ENCODE peak calls at places on chromosomes 4 and X, in eight cellular contexts. One of them, this sample, is unnamed. For H3K36me3, the result is how much of the 10 kb centered on the place peaks cover.

GRCh38 chr4:60485279-60485678 is 714.8 kb upstream of the ADGRL3 start:
- DNase-seq in pancreas: no peak
- DNase-seq in heart left ventricle: no peak
- DNase-seq in prostate gland: no peak
- DNase-seq in adrenal gland: no peak
- DNase-seq in neural progenitor cell: no peak
- DNase-seq in thoracic aorta: no peak
- DNase-seq in colonic mucosa: no peak
- DNase-seq in this sample: no peak

GRCh38 chrX:11239230-11239629 is 54.0 kb upstream of the AMELX start:
- DNase-seq in pancreas: no peak
- DNase-seq in heart left ventricle: no peak
- DNase-seq in prostate gland: peak
- DNase-seq in adrenal gland: no peak
- DNase-seq in neural progenitor cell: no peak
- DNase-seq in thoracic aorta: no peak
- DNase-seq in colonic mucosa: peak
- DNase-seq in this sample: no peak

GRCh38 chr4:8332891-8333331 is 63.4 kb downstream of the HTRA3 start:
- DNase-seq in pancreas: no peak
- DNase-seq in heart left ventricle: no peak
- DNase-seq in prostate gland: peak
- DNase-seq in adrenal gland: no peak
- DNase-seq in neural progenitor cell: no peak
- DNase-seq in thoracic aorta: no peak
- DNase-seq in colonic mucosa: no peak
- DNase-seq in this sample: peak

GRCh38 chrX:16466640-16467432 is 183.1 kb upstream of the S100G start:
- DNase-seq in pancreas: no peak
- DNase-seq in heart left ventricle: no peak
- DNase-seq in prostate gland: no peak
- DNase-seq in adrenal gland: no peak
- DNase-seq in neural progenitor cell: no peak
- DNase-seq in thoracic aorta: no peak
- DNase-seq in colonic mucosa: no peak
- DNase-seq in this sample: no peak

GRCh38 chr4:144645621-144646522 is at the start of gene HHIP:
- DNase-seq in pancreas: peak
- DNase-seq in heart left ventricle: peak
- DNase-seq in prostate gland: no peak
- DNase-seq in adrenal gland: peak
- DNase-seq in neural progenitor cell: peak
- DNase-seq in thoracic aorta: no peak
- DNase-seq in colonic mucosa: peak
- DNase-seq in this sample: peak

GRCh38 chr4:147865926-147866325 is 134.0 kb downstream of the ARHGAP10 start:
- DNase-seq in pancreas: no peak
- DNase-seq in heart left ventricle: no peak
- DNase-seq in prostate gland: no peak
- DNase-seq in adrenal gland: no peak
- DNase-seq in neural progenitor cell: no peak
- DNase-seq in thoracic aorta: no peak
- DNase-seq in colonic mucosa: no peak
- DNase-seq in this sample: no peak

GRCh38 chr4:154004859-154005520 is 216.1 kb upstream of the SFRP2 start:
- DNase-seq in pancreas: no peak
- DNase-seq in heart left ventricle: no peak
- DNase-seq in prostate gland: no peak
- DNase-seq in adrenal gland: no peak
- DNase-seq in neural progenitor cell: no peak
- DNase-seq in thoracic aorta: no peak
- DNase-seq in colonic mucosa: no peak
- DNase-seq in this sample: no peak

GRCh38 chr4:119093042-119093827 is 42.4 kb upstream of the MYOZ2 start:
- DNase-seq in pancreas: no peak
- DNase-seq in heart left ventricle: no peak
- DNase-seq in prostate gland: no peak
- DNase-seq in adrenal gland: no peak
- DNase-seq in neural progenitor cell: no peak
- DNase-seq in thoracic aorta: no peak
- DNase-seq in colonic mucosa: peak
- DNase-seq in this sample: no peak

GRCh38 chr4:26264109-26264508 is 56.7 kb upstream of the RBPJ start:
- DNase-seq in pancreas: no peak
- DNase-seq in heart left ventricle: no peak
- DNase-seq in prostate gland: no peak
- DNase-seq in adrenal gland: no peak
- DNase-seq in neural progenitor cell: no peak
- DNase-seq in thoracic aorta: no peak
- DNase-seq in colonic mucosa: no peak
- DNase-seq in this sample: no peak

GRCh38 chr4:126568652-126569580 is 1063.8 kb upstream of the INTU start:
- DNase-seq in pancreas: no peak
- DNase-seq in heart left ventricle: no peak
- DNase-seq in prostate gland: no peak
- DNase-seq in adrenal gland: no peak
- DNase-seq in neural progenitor cell: no peak
- DNase-seq in thoracic aorta: no peak
- DNase-seq in colonic mucosa: no peak
- DNase-seq in this sample: peak

GRCh38 chrX:40154229-40154852 is 56.6 kb upstream of the BCOR start:
- DNase-seq in pancreas: no peak
- DNase-seq in heart left ventricle: peak
- DNase-seq in prostate gland: no peak
- DNase-seq in adrenal gland: peak
- DNase-seq in neural progenitor cell: peak
- DNase-seq in thoracic aorta: no peak
- DNase-seq in colonic mucosa: peak
- DNase-seq in this sample: peak

GRCh38 chrX:17706676-17707075 is 30.6 kb upstream of the SCML1 start:
- DNase-seq in pancreas: no peak
- DNase-seq in heart left ventricle: no peak
- DNase-seq in prostate gland: no peak
- DNase-seq in adrenal gland: no peak
- DNase-seq in neural progenitor cell: no peak
- DNase-seq in thoracic aorta: no peak
- DNase-seq in colonic mucosa: no peak
- DNase-seq in this sample: no peak

GRCh38 chr4:83113429-83113786 is 1.1 kb downstream of the PLAC8 start:
- DNase-seq in pancreas: no peak
- DNase-seq in heart left ventricle: no peak
- DNase-seq in prostate gland: no peak
- DNase-seq in adrenal gland: no peak
- DNase-seq in neural progenitor cell: no peak
- DNase-seq in thoracic aorta: no peak
- DNase-seq in colonic mucosa: no peak
- DNase-seq in this sample: no peak

GRCh38 chr4:60463846-60464502 is 736.2 kb upstream of the ADGRL3 start:
- DNase-seq in pancreas: no peak
- DNase-seq in heart left ventricle: no peak
- DNase-seq in prostate gland: no peak
- DNase-seq in adrenal gland: no peak
- DNase-seq in neural progenitor cell: peak
- DNase-seq in thoracic aorta: no peak
- DNase-seq in colonic mucosa: no peak
- DNase-seq in this sample: no peak

GRCh38 chr4:15742637-15743036 is 35.5 kb upstream of the CD38 start:
- DNase-seq in pancreas: no peak
- DNase-seq in heart left ventricle: no peak
- DNase-seq in prostate gland: no peak
- DNase-seq in adrenal gland: no peak
- DNase-seq in neural progenitor cell: no peak
- DNase-seq in thoracic aorta: no peak
- DNase-seq in colonic mucosa: no peak
- DNase-seq in this sample: no peak

GRCh38 chr4:163492951-163493504 is 1.5 kb upstream of the TMA16 start:
- DNase-seq in pancreas: no peak
- DNase-seq in heart left ventricle: no peak
- DNase-seq in prostate gland: no peak
- DNase-seq in adrenal gland: no peak
- DNase-seq in neural progenitor cell: no peak
- DNase-seq in thoracic aorta: no peak
- DNase-seq in colonic mucosa: no peak
- DNase-seq in this sample: no peak

GRCh38 chr4:40763228-40763716 is 13.5 kb downstream of the NSUN7 start:
- DNase-seq in pancreas: no peak
- DNase-seq in heart left ventricle: no peak
- DNase-seq in prostate gland: no peak
- DNase-seq in adrenal gland: no peak
- DNase-seq in neural progenitor cell: no peak
- DNase-seq in thoracic aorta: no peak
- DNase-seq in colonic mucosa: no peak
- DNase-seq in this sample: no peak

GRCh38 chrX:129957241-129958099 is 25.0 kb upstream of the BCORL1 start:
- DNase-seq in pancreas: peak
- DNase-seq in heart left ventricle: peak
- DNase-seq in prostate gland: no peak
- DNase-seq in adrenal gland: peak
- DNase-seq in neural progenitor cell: peak
- DNase-seq in thoracic aorta: no peak
- DNase-seq in colonic mucosa: peak
- DNase-seq in this sample: peak

GRCh38 chr4:30714408-30715031 is 5.6 kb upstream of the PCDH7 start:
- DNase-seq in pancreas: no peak
- DNase-seq in heart left ventricle: no peak
- DNase-seq in prostate gland: no peak
- DNase-seq in adrenal gland: peak
- DNase-seq in neural progenitor cell: peak
- DNase-seq in thoracic aorta: no peak
- DNase-seq in colonic mucosa: peak
- DNase-seq in this sample: peak

DNA sequence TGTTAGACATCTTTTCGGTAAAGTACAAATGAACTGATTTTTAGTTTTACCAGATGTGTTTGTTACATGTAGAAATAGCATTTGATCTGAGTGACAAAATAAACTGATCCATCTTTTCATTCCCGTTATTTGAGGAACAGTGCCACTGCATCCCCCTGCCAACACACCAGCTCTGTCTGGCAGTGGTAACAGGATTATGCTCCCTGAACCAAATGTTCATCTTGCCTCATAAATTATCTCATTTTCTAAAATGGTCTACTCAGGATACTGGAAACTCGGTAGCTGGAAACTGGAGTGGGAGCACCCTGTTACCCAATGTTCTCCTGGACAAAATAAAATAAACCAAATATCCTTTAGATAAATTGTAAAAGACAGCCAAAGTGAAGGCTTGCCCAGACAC is 171.6 kb downstream of the FAT4 start:
- DNase-seq in pancreas: no peak
- DNase-seq in heart left ventricle: no peak
- DNase-seq in prostate gland: no peak
- DNase-seq in adrenal gland: no peak
- DNase-seq in neural progenitor cell: no peak
- DNase-seq in thoracic aorta: no peak
- DNase-seq in colonic mucosa: no peak
- DNase-seq in this sample: no peak
- H3K36me3 ChIP-seq in pancreas: under half
- H3K36me3 ChIP-seq in heart left ventricle: half or more
- H3K36me3 ChIP-seq in prostate gland: under half
- H3K36me3 ChIP-seq in adrenal gland: under half
- H3K36me3 ChIP-seq in neural progenitor cell: under half
- H3K36me3 ChIP-seq in thoracic aorta: under half
- H3K36me3 ChIP-seq in colonic mucosa: under half
- H3K36me3 ChIP-seq in this sample: under half

GRCh38 chrX:15468036-15468435 is 25.1 kb downstream of the PIR start:
- DNase-seq in pancreas: no peak
- DNase-seq in heart left ventricle: no peak
- DNase-seq in prostate gland: peak
- DNase-seq in adrenal gland: no peak
- DNase-seq in neural progenitor cell: peak
- DNase-seq in thoracic aorta: peak
- DNase-seq in colonic mucosa: no peak
- DNase-seq in this sample: peak

GRCh38 chrX:15464704-15465103 is 28.4 kb downstream of the PIR start:
- DNase-seq in pancreas: no peak
- DNase-seq in heart left ventricle: no peak
- DNase-seq in prostate gland: no peak
- DNase-seq in adrenal gland: no peak
- DNase-seq in neural progenitor cell: no peak
- DNase-seq in thoracic aorta: no peak
- DNase-seq in colonic mucosa: no peak
- DNase-seq in this sample: no peak

GRCh38 chrX:15469613-15470012 is 23.5 kb downstream of the PIR start:
- DNase-seq in pancreas: no peak
- DNase-seq in heart left ventricle: no peak
- DNase-seq in prostate gland: no peak
- DNase-seq in adrenal gland: no peak
- DNase-seq in neural progenitor cell: no peak
- DNase-seq in thoracic aorta: no peak
- DNase-seq in colonic mucosa: no peak
- DNase-seq in this sample: no peak

GRCh38 chrX:15465347-15465746 is 27.8 kb downstream of the PIR start:
- DNase-seq in pancreas: no peak
- DNase-seq in heart left ventricle: no peak
- DNase-seq in prostate gland: no peak
- DNase-seq in adrenal gland: no peak
- DNase-seq in neural progenitor cell: no peak
- DNase-seq in thoracic aorta: no peak
- DNase-seq in colonic mucosa: no peak
- DNase-seq in this sample: no peak

GRCh38 chrX:15465896-15466651 is 27.1 kb downstream of the PIR start:
- DNase-seq in pancreas: no peak
- DNase-seq in heart left ventricle: no peak
- DNase-seq in prostate gland: no peak
- DNase-seq in adrenal gland: no peak
- DNase-seq in neural progenitor cell: peak
- DNase-seq in thoracic aorta: no peak
- DNase-seq in colonic mucosa: no peak
- DNase-seq in this sample: no peak
- TF ChIP-seq CTCF in pancreas: no peak
- TF ChIP-seq CTCF in heart left ventricle: no peak
- TF ChIP-seq CTCF in prostate gland: no peak
- TF ChIP-seq CTCF in adrenal gland: no peak
- TF ChIP-seq CTCF in neural progenitor cell: peak
- TF ChIP-seq CTCF in thoracic aorta: no peak
- TF ChIP-seq CTCF in colonic mucosa: no peak
- TF ChIP-seq CTCF in this sample: peak

DNA sequence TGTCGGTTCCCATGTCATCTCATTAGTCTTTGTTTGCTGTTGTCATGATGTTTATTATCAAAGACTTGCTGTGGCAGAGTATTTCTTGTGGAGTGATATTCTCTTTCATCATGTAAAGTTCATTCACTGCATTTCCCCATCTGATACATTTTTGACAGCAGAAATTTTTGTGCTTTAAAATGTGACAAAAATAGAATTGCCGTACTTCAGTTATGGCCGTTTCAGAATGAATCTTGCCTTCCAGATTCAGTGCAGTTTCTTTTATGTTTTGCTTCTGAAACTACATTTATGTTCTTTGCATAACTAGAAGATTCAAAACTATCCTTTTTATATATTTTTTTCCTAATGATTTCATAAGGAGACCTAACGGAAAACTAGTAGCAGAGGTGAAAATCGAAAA is 10.0 kb downstream of the CSTF2 start:
- DNase-seq in pancreas: no peak
- DNase-seq in heart left ventricle: no peak
- DNase-seq in prostate gland: no peak
- DNase-seq in adrenal gland: no peak
- DNase-seq in neural progenitor cell: no peak
- DNase-seq in thoracic aorta: no peak
- DNase-seq in colonic mucosa: no peak
- DNase-seq in this sample: no peak
- H3K4me3 ChIP-seq in pancreas: no peak
- H3K4me3 ChIP-seq in heart left ventricle: no peak
- H3K4me3 ChIP-seq in prostate gland: no peak
- H3K4me3 ChIP-seq in adrenal gland: no peak
- H3K4me3 ChIP-seq in neural progenitor cell: no peak
- H3K4me3 ChIP-seq in thoracic aorta: no peak
- H3K4me3 ChIP-seq in colonic mucosa: no peak
- H3K4me3 ChIP-seq in this sample: no peak

GRCh38 chr4:6606465-6607235 is 31.7 kb downstream of the MAN2B2 start:
- DNase-seq in pancreas: no peak
- DNase-seq in heart left ventricle: no peak
- DNase-seq in prostate gland: no peak
- DNase-seq in adrenal gland: no peak
- DNase-seq in neural progenitor cell: no peak
- DNase-seq in thoracic aorta: no peak
- DNase-seq in colonic mucosa: no peak
- DNase-seq in this sample: no peak
- H3K36me3 ChIP-seq in pancreas: under half
- H3K36me3 ChIP-seq in heart left ventricle: half or more
- H3K36me3 ChIP-seq in prostate gland: under half
- H3K36me3 ChIP-seq in adrenal gland: under half
- H3K36me3 ChIP-seq in neural progenitor cell: under half
- H3K36me3 ChIP-seq in thoracic aorta: half or more
- H3K36me3 ChIP-seq in colonic mucosa: under half
- H3K36me3 ChIP-seq in this sample: under half

This sample was measured in BE2C.